ENCODE peak calls at places on chromosomes 5 and 9, in six cellular contexts. Y is naive thymus-derived CD4-positive, alpha-beta T cell; K is aorta; S is PC-3; N is left lung; V is sigmoid colon. Z is an unnamed sample.

GRCh38 chr5:74241751-74242140 is 398.8 kb downstream of the ENC1 start:
- DNase-seq in N (no peak), K (no peak), V (no peak), S (peak; percentile 94), Y (no peak), Z (peak; percentile 14)

GRCh38 chr9:101601904-101602765 is 7.4 kb upstream of the PPP3R2 start:
- DNase-seq in S (peak; percentile 62), V (no peak), K (no peak), N (no peak), Y (peak; percentile 40), Z (peak; percentile 6)

GRCh38 chr9:130995399-130995941 is 13.5 kb upstream of the LAMC3 start:
- DNase-seq in V (no peak), S (peak; percentile 28), K (no peak), N (no peak), Y (no peak), Z (peak; percentile 81)

GRCh38 chr9:96299823-96300222 is 2.2 kb downstream of the HSD17B3 start:
- DNase-seq in V (no peak), N (no peak), Y (no peak), K (no peak), S (peak; percentile 86), Z (no peak)

GRCh38 chr9:77834898-77835505 is 186.9 kb upstream of the GNA14 start:
- DNase-seq in S (no peak), Y (no peak), V (no peak), K (no peak), N (no peak), Z (no peak)

GRCh38 chr5:42811591-42812392 is at the start of gene SELENOP:
- DNase-seq in K (no peak), Y (no peak), N (no peak), V (peak; percentile 81), S (peak; percentile 51), Z (no peak)

GRCh38 chr9:121550569-121551512 is 51.2 kb upstream of the GGTA1 start:
- DNase-seq in K (peak; percentile 95), S (peak; percentile 77), N (peak; percentile 95), Y (peak; percentile 56), V (peak; percentile 89), Z (peak; percentile 73)

GRCh38 chr5:150064681-150065220 is 21.6 kb downstream of the CSF1R start:
- DNase-seq in V (peak; percentile 54), Y (no peak), S (no peak), N (no peak), K (no peak), Z (no peak)

GRCh38 chr5:161676109-161676508 is 9.4 kb upstream of the GABRA6 start:
- DNase-seq in N (no peak), V (no peak), Y (no peak), K (no peak), S (peak; percentile 6), Z (no peak)

GRCh38 chr9:114096041-114096511 is 3.0 kb downstream of the KIF12 start:
- DNase-seq in N (no peak), Y (no peak), K (no peak), V (peak; percentile 52), S (no peak), Z (no peak)

GRCh38 chr5:56620903-56621680 is 194.3 kb upstream of the MAP3K1 start:
- DNase-seq in N (no peak), V (no peak), S (no peak), K (no peak), Y (no peak), Z (no peak)

GRCh38 chr5:1354491-1355033 is 9.7 kb upstream of the CLPTM1L start:
- DNase-seq in V (no peak), S (no peak), Y (no peak), K (no peak), N (no peak), Z (no peak)

DNA sequence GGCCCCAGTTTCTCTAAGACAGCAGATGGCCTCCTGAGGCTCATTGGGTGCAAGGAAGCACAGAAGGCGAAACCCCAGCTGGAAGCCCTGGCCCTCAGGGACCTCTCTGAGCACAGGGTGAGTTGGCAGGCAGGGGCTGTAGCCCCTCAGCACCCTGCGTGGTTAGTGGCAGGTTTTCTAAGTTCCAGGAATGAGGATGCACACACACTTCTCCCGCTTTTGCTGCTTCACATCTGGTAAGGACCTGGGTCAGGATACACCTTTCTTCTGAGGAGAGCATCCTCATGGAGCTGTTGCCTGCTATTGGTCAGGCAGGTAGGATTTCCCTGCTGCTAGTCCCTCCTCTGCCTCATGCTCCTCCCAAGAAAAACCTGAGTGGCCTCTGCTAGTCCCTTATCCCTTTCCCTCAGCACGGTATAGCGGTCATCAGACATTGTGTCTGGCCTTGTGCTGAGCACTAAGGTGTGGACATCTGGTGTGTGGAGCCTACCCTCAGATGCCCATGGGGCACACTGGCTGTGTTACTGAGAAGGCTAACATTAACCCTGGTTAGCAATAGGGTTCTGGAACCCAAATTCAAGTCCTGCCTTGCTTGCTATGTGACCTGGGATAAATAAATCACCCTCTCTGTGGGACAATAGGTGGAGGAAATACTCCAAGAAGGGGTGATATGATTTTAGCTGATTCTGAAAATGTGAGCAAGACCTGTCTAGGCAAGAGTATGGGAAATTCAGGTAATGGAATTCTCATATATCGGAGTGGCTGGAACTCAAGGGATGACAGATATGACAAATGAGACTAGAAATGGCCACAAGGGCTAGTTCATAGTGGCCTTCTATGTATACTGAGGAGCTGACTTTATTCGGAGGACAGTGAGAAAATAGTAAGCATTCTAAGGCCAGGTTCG is 1.6 kb downstream of the SLC22A4 start:
- DNase-seq in N (no peak), K (no peak), S (no peak), V (no peak), Y (no peak), Z (no peak)
- H3K4me3 ChIP-seq in N (peak overlapping the region; percentile 78), K (no peak overlapping the region), S (peak overlapping the region; percentile 97), V (peak overlapping the region; percentile 57), Y (no peak overlapping the region), Z (no peak overlapping the region)

GRCh38 chr5:128850049-128850448 is 115.2 kb upstream of the SLC27A6 start:
- DNase-seq in V (no peak), S (no peak), N (no peak), Y (no peak), K (no peak), Z (no peak)
- H3K9me3 ChIP-seq in V (no peaks in the 10 kb centered on the region), S (peaks cover 9% of the 10 kb centered on the region), N (peaks cover 24% of the 10 kb centered on the region), Y (no peaks in the 10 kb centered on the region), K (no peaks in the 10 kb centered on the region), Z (peaks cover 23% of the 10 kb centered on the region)

DNA sequence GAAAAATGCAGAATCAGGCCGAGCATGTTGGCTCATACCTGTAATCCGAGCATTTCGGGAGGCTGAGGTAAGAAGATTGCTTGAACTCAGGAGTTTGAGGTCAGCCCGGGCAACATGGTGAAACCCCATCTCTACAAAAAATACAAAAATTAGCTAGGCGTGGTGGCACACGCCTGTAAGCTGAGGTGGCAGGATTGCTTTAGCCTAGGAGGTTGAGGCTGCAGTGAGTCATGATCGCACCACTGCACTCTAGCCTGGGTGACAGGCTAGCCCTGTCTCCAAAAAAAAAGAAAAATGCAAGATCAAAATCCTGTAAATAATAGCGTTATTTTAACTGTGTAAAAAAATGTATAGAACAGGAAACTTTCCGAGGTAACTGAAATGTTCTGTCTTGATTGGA is 39.4 kb downstream of the RNF44 start:
- DNase-seq in K (no peak), N (no peak), S (peak; percentile 69), Y (no peak), V (no peak), Z (peak; percentile 61)
- H3K27me3 ChIP-seq in K (no peaks in the 10 kb centered on the region), N (no peaks in the 10 kb centered on the region), S (no peaks in the 10 kb centered on the region), Y (no peaks in the 10 kb centered on the region), V (no peaks in the 10 kb centered on the region), Z (no peaks in the 10 kb centered on the region)

DNA sequence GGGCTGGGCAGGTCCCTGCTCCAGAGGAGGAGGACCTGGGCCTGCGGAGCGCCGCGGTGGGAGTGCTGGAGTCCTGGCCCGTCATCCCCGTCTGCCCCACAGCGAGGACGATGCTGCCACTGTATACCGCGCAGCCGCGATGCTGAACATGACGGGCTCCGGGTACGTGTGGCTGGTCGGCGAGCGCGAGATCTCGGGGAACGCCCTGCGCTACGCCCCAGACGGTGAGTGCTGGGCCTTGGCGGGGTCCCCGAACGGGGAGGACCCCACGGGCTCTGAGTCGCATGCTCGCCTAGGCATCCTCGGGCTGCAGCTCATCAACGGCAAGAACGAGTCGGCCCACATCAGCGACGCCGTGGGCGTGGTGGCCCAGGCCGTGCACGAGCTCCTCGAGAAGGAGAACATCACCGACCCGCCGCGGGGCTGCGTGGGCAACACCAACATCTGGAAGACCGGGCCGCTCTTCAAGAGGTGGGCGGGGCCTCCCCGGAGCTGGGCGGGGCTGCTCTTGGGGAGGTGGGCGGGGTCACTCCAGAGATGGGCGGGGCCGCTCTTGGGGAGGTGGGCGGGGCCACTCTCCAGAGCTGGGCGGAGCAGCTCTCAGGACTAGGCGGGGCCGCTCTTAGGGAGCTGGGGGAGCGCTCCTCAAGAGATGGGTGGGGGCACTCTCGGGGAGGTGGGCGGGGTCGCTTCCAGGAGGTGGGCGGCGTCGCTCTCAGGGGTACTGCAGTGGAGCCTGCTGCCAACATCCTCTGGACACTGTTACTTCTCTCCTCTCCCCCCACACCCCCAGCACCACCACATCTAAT is 13.1 kb downstream of the LRRC26 start:
- DNase-seq in V (no peak), N (no peak), K (no peak), Y (no peak), S (peak; percentile 39), Z (peak; percentile 35)
- H3K4me3 ChIP-seq in V (no peak overlapping the region), N (no peak overlapping the region), K (no peak overlapping the region), Y (peak overlapping the region; percentile 41), S (peak overlapping the region; percentile 31), Z (no peak overlapping the region)

DNA sequence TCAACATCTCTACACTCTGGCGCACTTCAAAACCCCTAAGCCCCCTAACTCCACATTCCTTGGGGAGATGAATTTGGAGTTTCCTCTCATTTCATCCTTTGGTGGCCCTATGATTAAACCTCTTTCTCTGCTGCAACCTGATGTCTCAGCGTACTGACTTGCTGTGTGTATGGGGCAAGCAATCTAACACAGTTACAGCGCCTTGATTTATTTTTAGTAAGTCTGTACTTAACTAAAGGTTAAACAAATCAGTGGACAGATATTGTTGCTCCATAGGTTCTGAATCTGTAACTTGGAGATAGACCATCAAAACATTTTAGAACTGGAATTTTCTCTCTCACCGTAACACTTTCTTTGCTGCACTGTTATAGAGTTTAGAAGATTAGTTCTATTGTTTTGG is 452.8 kb downstream of the IRX1 start:
- DNase-seq in Y (no peak), S (no peak), N (no peak), K (no peak), V (no peak), Z (no peak)
- H3K9me3 ChIP-seq in Y (no peaks in the 10 kb centered on the region), S (peaks cover 8% of the 10 kb centered on the region), N (peaks cover 8% of the 10 kb centered on the region), K (no peaks in the 10 kb centered on the region), V (no peaks in the 10 kb centered on the region), Z (no peaks in the 10 kb centered on the region)

Z was measured in MG63.